ENCODE peak calls at places on chromosomes 13 and 19, in nine cellular contexts. H is cardiac muscle cell; S is Peyer's patch; B is GM23248; A is AG04450; E is CD8-positive, alpha-beta memory T cell; K is heart right ventricle; V is lower lobe of right lung; T is ovary. Z is an unnamed sample.

GRCh38 chr19:27974082-27974513 is 1238.9 kb downstream of the UQCRFS1 start:
- DNase-seq in H (peak), S (no peak), B (peak), A (no peak), E (no peak), K (no peak), V (no peak), T (peak), Z (peak)

GRCh38 chr19:18865973-18866799 is 29.8 kb downstream of the CERS1 start:
- DNase-seq in H (peak), S (peak), B (peak), A (no peak), E (peak), K (peak), V (peak), T (peak), Z (peak)

GRCh38 chr19:54030895-54031586 is 32.7 kb downstream of the VSTM1 start:
- DNase-seq in H (peak), S (no peak), B (peak), A (no peak), E (no peak), K (no peak), V (no peak), T (no peak), Z (no peak)

GRCh38 chr19:14177496-14178074 is 28.4 kb downstream of the ADGRL1 start:
- DNase-seq in H (no peak), S (no peak), B (no peak), A (no peak), E (no peak), K (no peak), V (no peak), T (no peak), Z (no peak)

GRCh38 chr13:47126432-47126831 is 229.6 kb upstream of the HTR2A start:
- DNase-seq in H (no peak), S (no peak), B (peak), A (no peak), E (no peak), K (no peak), V (no peak), T (no peak), Z (no peak)

GRCh38 chr19:43692882-43693281 is 22.9 kb upstream of the PLAUR start:
- DNase-seq in H (no peak), S (no peak), B (no peak), A (no peak), E (no peak), K (no peak), V (no peak), T (no peak), Z (no peak)

GRCh38 chr13:22106058-22106457 is 435.2 kb downstream of the FGF9 start:
- DNase-seq in H (no peak), S (no peak), B (no peak), A (no peak), E (no peak), K (no peak), V (no peak), T (no peak), Z (no peak)

GRCh38 chr13:20814224-20814910 is 40.6 kb upstream of the EEF1AKMT1 start:
- DNase-seq in H (peak), S (peak), B (peak), A (peak), E (no peak), K (peak), V (peak), T (peak), Z (no peak)

GRCh38 chr19:34900245-34900644 is 26.5 kb upstream of the ZNF30 start:
- DNase-seq in H (no peak), S (no peak), B (no peak), A (no peak), E (no peak), K (no peak), V (no peak), T (no peak), Z (no peak)

GRCh38 chr13:24911135-24911524 is 147.2 kb downstream of the RNF17 start:
- DNase-seq in H (no peak), S (no peak), B (peak), A (no peak), E (no peak), K (no peak), V (no peak), T (no peak), Z (no peak)

GRCh38 chr13:99281811-99282263 is 23.7 kb upstream of the GPR18 start:
- DNase-seq in H (no peak), S (no peak), B (peak), A (no peak), E (peak), K (peak), V (peak), T (no peak), Z (no peak)

GRCh38 chr13:73146705-73147104 is 87.9 kb downstream of the KLF5 start:
- DNase-seq in H (no peak), S (no peak), B (no peak), A (no peak), E (no peak), K (no peak), V (no peak), T (no peak), Z (no peak)

GRCh38 chr19:17948967-17949930 is 16.4 kb downstream of the CCDC124 start:
- DNase-seq in H (no peak), S (no peak), B (no peak), A (no peak), E (no peak), K (no peak), V (no peak), T (peak), Z (no peak)

GRCh38 chr19:16297575-16298178 is 26.9 kb upstream of the KLF2 start:
- DNase-seq in H (no peak), S (no peak), B (no peak), A (no peak), E (no peak), K (no peak), V (no peak), T (no peak), Z (no peak)

GRCh38 chr19:45171211-45171623 is 6.8 kb downstream of the TRAPPC6A start:
- DNase-seq in H (no peak), S (no peak), B (no peak), A (no peak), E (no peak), K (peak), V (no peak), T (no peak), Z (no peak)

GRCh38 chr13:31631071-31631470 is 108.3 kb upstream of the RXFP2 start:
- DNase-seq in H (no peak), S (no peak), B (peak), A (no peak), E (no peak), K (no peak), V (no peak), T (no peak), Z (no peak)

GRCh38 chr19:802497-802887 is 5.2 kb downstream of the PTBP1 start:
- DNase-seq in H (no peak), S (no peak), B (peak), A (no peak), E (no peak), K (no peak), V (no peak), T (no peak), Z (no peak)

GRCh38 chr13:82330499-82330898 is 1551.8 kb downstream of the SLITRK1 start:
- DNase-seq in H (no peak), S (no peak), B (peak), A (no peak), E (no peak), K (no peak), V (no peak), T (no peak), Z (no peak)

GRCh38 chr13:48594080-48594815 is 59.5 kb upstream of the CYSLTR2 start:
- DNase-seq in H (no peak), S (no peak), B (no peak), A (no peak), E (no peak), K (no peak), V (no peak), T (no peak), Z (no peak)

GRCh38 chr13:97468331-97468730 is 34.4 kb downstream of the RAP2A start:
- DNase-seq in H (no peak), S (no peak), B (peak), A (no peak), E (no peak), K (no peak), V (no peak), T (no peak), Z (no peak)

GRCh38 chr13:20161275-20161950 is 561 bp upstream of the GJA3 start:
- DNase-seq in H (peak), S (no peak), B (peak), A (no peak), E (peak), K (no peak), V (no peak), T (no peak), Z (no peak)

GRCh38 chr19:40191836-40192646 is 815 bp downstream of the MAP3K10 start:
- DNase-seq in H (peak), S (no peak), B (peak), A (no peak), E (peak), K (peak), V (peak), T (peak), Z (no peak)

GRCh38 chr13:51895906-51896888 is 34.4 kb downstream of the CCDC70 start:
- DNase-seq in H (peak), S (peak), B (peak), A (peak), E (no peak), K (peak), V (peak), T (no peak), Z (no peak)

GRCh38 chr13:113129921-113130750 is 7.5 kb downstream of the F10 start:
- DNase-seq in H (no peak), S (peak), B (no peak), A (no peak), E (peak), K (no peak), V (peak), T (peak), Z (no peak)

GRCh38 chr13:36858285-36858684 is 39.3 kb downstream of the RFXAP start:
- DNase-seq in H (peak), S (no peak), B (peak), A (peak), E (no peak), K (no peak), V (no peak), T (no peak), Z (no peak)

GRCh38 chr19:29495971-29496441 is 29.8 kb upstream of the VSTM2B start:
- DNase-seq in H (no peak), S (no peak), B (no peak), A (no peak), E (no peak), K (no peak), V (peak), T (no peak), Z (no peak)

GRCh38 chr19:35048911-35049411 is 7.4 kb downstream of the HPN start:
- DNase-seq in H (no peak), S (no peak), B (no peak), A (no peak), E (no peak), K (peak), V (peak), T (no peak), Z (peak)

GRCh38 chr19:11365557-11366117 is 8.8 kb upstream of the SWSAP1 start:
- DNase-seq in H (no peak), S (no peak), B (no peak), A (no peak), E (no peak), K (no peak), V (no peak), T (no peak), Z (no peak)

GRCh38 chr19:37695144-37695899 is 24.2 kb downstream of the ZNF607 start:
- DNase-seq in H (no peak), S (no peak), B (no peak), A (no peak), E (no peak), K (no peak), V (no peak), T (no peak), Z (no peak)

GRCh38 chr13:62296812-62297211 is 881.2 kb upstream of the PCDH20 start:
- DNase-seq in H (no peak), S (no peak), B (no peak), A (no peak), E (no peak), K (no peak), V (no peak), T (no peak), Z (no peak)

GRCh38 chr13:72638059-72638815 is 89.2 kb downstream of the MZT1 start:
- DNase-seq in H (no peak), S (no peak), B (no peak), A (no peak), E (no peak), K (no peak), V (no peak), T (no peak), Z (no peak)

GRCh38 chr13:92390217-92390616 is 836.4 kb upstream of the GPC6 start:
- DNase-seq in H (no peak), S (no peak), B (no peak), A (no peak), E (no peak), K (no peak), V (no peak), T (no peak), Z (no peak)

GRCh38 chr13:113744197-113745000 is 14.6 kb upstream of the TMEM255B start:
- DNase-seq in H (no peak), S (peak), B (no peak), A (no peak), E (peak), K (no peak), V (peak), T (no peak), Z (no peak)

GRCh38 chr13:36981156-36981743 is 17.9 kb downstream of the ALG5 start:
- DNase-seq in H (peak), S (no peak), B (peak), A (peak), E (no peak), K (no peak), V (no peak), T (no peak), Z (no peak)

GRCh38 chr19:5850743-5851293 is 431 bp downstream of the FUT3 start:
- DNase-seq in H (no peak), S (peak), B (peak), A (no peak), E (no peak), K (no peak), V (peak), T (no peak), Z (no peak)

GRCh38 chr13:110392510-110393233 is 85.6 kb downstream of the COL4A2 start:
- DNase-seq in H (no peak), S (no peak), B (no peak), A (no peak), E (no peak), K (no peak), V (no peak), T (no peak), Z (no peak)

DNA sequence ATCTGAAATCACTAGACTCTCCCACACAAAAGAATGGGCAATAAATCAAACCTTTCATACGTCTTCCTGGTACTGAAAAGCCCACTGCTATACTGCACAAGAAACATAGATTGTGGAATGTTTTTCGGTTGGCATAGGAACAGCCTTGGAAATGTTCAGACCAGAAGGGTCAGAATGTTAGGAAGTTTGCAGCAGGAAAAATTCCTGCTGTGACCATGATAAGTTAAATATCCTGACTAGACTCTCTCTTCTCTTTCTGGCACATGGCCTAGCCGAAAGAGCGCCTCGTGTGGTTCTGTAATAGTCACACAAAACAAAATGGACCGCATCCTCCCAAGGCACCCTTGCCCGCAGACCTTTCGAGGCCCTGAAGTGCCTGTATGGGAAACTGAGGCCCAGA is 427.2 kb downstream of the COG6 start:
- DNase-seq in H (no peak), S (no peak), B (no peak), A (no peak), E (no peak), K (peak), V (no peak), T (peak), Z (no peak)
- H3K27ac ChIP-seq in H (no peak), S (no peak), B (no peak), A (no peak), E (no peak), K (no peak), V (peak), T (no peak), Z (no peak)

GRCh38 chr19:56839665-56840451 is 668 bp downstream of the PEG3 start:
- DNase-seq in H (no peak), S (peak), B (no peak), A (no peak), E (no peak), K (peak), V (peak), T (peak), Z (peak)
- H3K27ac ChIP-seq in H (no peak), S (no peak), B (peak), A (no peak), E (no peak), K (peak), V (peak), T (peak), Z (peak)

GRCh38 chr13:53341144-53341510 is 312.5 kb downstream of the OLFM4 start:
- DNase-seq in H (no peak), S (no peak), B (no peak), A (no peak), E (no peak), K (no peak), V (no peak), T (no peak), Z (no peak)
- H3K27ac ChIP-seq in H (no peak), S (no peak), B (no peak), A (no peak), E (no peak), K (no peak), V (no peak), T (no peak), Z (no peak)

GRCh38 chr19:49691243-49692101 is 556 bp downstream of the CPT1C start:
- DNase-seq in H (peak), S (no peak), B (peak), A (no peak), E (no peak), K (no peak), V (peak), T (peak), Z (peak)

GRCh38 chr19:49689133-49690072 is at the start of gene ADM5:
- DNase-seq in H (peak), S (peak), B (peak), A (no peak), E (no peak), K (no peak), V (peak), T (peak), Z (peak)

GRCh38 chr19:49690073-49690655 is 752 bp upstream of the CPT1C start:
- DNase-seq in H (no peak), S (no peak), B (peak), A (no peak), E (no peak), K (no peak), V (no peak), T (no peak), Z (no peak)

GRCh38 chr19:49692102-49692599 is 1.2 kb downstream of the CPT1C start:
- DNase-seq in H (no peak), S (no peak), B (no peak), A (no peak), E (no peak), K (no peak), V (no peak), T (peak), Z (peak)

DNA sequence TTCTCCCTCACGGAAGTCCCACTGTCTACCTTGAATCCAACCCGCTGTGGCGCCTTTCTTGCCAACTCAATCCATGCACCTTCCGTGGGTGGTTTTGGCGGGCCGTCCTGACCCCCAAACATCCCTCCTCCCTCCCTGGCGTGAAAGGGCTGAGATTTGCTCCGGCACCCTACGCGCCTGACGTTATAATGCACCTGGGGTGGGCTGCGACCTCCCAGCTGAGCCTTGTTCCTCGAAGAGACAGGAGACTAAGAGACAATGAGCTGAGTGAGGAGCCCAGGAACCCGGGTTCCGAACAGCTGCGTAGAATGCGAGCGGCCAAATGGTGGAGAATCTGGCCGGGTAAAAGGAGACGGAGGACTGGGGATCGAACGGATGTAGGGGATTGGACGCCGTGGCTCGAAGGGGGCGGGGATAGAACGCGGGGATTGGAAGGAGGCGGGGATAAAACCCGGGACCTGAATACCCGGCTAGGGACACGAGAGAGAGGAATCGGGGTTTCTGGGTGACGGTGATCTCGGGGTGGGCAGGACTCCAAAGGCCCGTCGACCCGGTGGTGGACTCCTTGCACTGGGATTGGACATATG is at the start of gene CPT1C:
- DNase-seq in H (peak), S (peak), B (peak), A (peak), E (peak), K (peak), V (peak), T (peak), Z (peak)
- H3K27ac ChIP-seq in H (peak), S (no peak), B (no peak), A (peak), E (no peak), K (no peak), V (peak), T (peak), Z (peak)

Z was measured in caudate nucleus.